ENCODE peak calls at places on chromosomes 12 and 14, in ten cellular contexts. A, U, G, R, Z, V, M, D, N and L are unnamed samples.

GRCh38 chr14:101926620-101927019 is 37.8 kb upstream of the DYNC1H1 start:
- DNase-seq in A (no peak), Z (no peak), R (no peak), G (no peak), N (no peak), V (no peak), U (no peak), M (no peak), D (no peak), L (no peak)

GRCh38 chr14:103142031-103142430 is 18.8 kb downstream of the TNFAIP2 start:
- DNase-seq in D (no peak), Z (no peak), N (no peak), M (no peak), R (no peak), V (no peak), A (no peak), G (no peak), U (no peak), L (no peak)

GRCh38 chr14:32438511-32438910 is 109.4 kb downstream of the AKAP6 start:
- DNase-seq in D (no peak), V (no peak), N (no peak), Z (no peak), U (no peak), R (no peak), M (no peak), G (no peak), A (no peak), L (no peak)

GRCh38 chr12:95731519-95731958 is 59.0 kb downstream of the NTN4 start:
- DNase-seq in R (no peak), A (no peak), M (no peak), D (peak), Z (no peak), N (no peak), V (no peak), U (no peak), G (no peak), L (no peak)

GRCh38 chr12:70247653-70248199 is 4.5 kb downstream of the CNOT2 start:
- DNase-seq in N (no peak), U (no peak), D (no peak), G (no peak), Z (no peak), V (no peak), M (no peak), A (no peak), R (no peak), L (no peak)

GRCh38 chr12:64810831-64811230 is 13.6 kb upstream of the TBC1D30 start:
- DNase-seq in Z (no peak), M (no peak), A (no peak), D (no peak), R (no peak), G (no peak), V (no peak), N (no peak), U (no peak), L (no peak)

GRCh38 chr14:102096569-102097188 is 9.8 kb upstream of the HSP90AA1 start:
- DNase-seq in A (peak), Z (peak), V (peak), N (no peak), G (peak), M (peak), U (peak), D (no peak), R (peak), L (peak)

GRCh38 chr14:20489093-20489994 is 16.0 kb upstream of the RNASE10 start:
- DNase-seq in G (peak), R (no peak), Z (no peak), D (no peak), N (no peak), A (no peak), M (no peak), V (no peak), U (no peak), L (no peak)

GRCh38 chr12:34397591-34398365 is 375.5 kb downstream of the ALG10 start:
- DNase-seq in Z (peak), N (no peak), D (no peak), V (no peak), M (no peak), R (no peak), G (no peak), A (no peak), U (no peak), L (peak)

GRCh38 chr12:879641-880040 is 69.9 kb downstream of the RAD52 start:
- DNase-seq in M (no peak), U (no peak), D (no peak), V (peak), G (no peak), Z (no peak), R (no peak), A (no peak), N (no peak), L (no peak)

GRCh38 chr14:22220427-22220826 is 368.6 kb downstream of the DAD1 start:
- DNase-seq in A (no peak), D (no peak), U (no peak), V (peak), M (no peak), Z (no peak), N (no peak), R (no peak), G (no peak), L (no peak)

GRCh38 chr12:132161046-132161781 is 17.0 kb downstream of the NOC4L start:
- DNase-seq in G (no peak), Z (no peak), N (no peak), M (no peak), A (no peak), U (no peak), R (no peak), V (no peak), D (peak), L (no peak)

GRCh38 chr14:79543348-79543747 is 668.0 kb downstream of the DIO2 start:
- DNase-seq in G (no peak), M (no peak), U (no peak), N (no peak), A (no peak), Z (peak), R (no peak), D (no peak), V (no peak), L (no peak)

GRCh38 chr12:22215467-22216253 is 118.8 kb downstream of the ST8SIA1 start:
- DNase-seq in V (no peak), N (no peak), D (no peak), M (no peak), R (no peak), Z (no peak), G (no peak), U (no peak), A (no peak), L (no peak)

GRCh38 chr12:51369581-51369980 is 21.6 kb downstream of the GALNT6 start:
- DNase-seq in Z (no peak), N (no peak), V (no peak), G (no peak), D (no peak), U (no peak), A (no peak), R (no peak), M (no peak), L (no peak)

GRCh38 chr12:113359133-113359938 is 949 bp downstream of the PLBD2 start:
- DNase-seq in D (peak), A (no peak), U (no peak), N (peak), M (no peak), G (no peak), V (no peak), Z (peak), R (no peak), L (no peak)

GRCh38 chr12:107912421-107913004 is 138.0 kb downstream of the ASCL4 start:
- DNase-seq in A (peak), N (peak), V (no peak), U (peak), G (peak), D (peak), M (no peak), R (peak), Z (peak), L (no peak)

GRCh38 chr12:115191342-115191741 is 507.4 kb upstream of the TBX3 start:
- DNase-seq in R (no peak), G (no peak), U (no peak), D (no peak), M (no peak), Z (no peak), A (no peak), N (no peak), V (no peak), L (no peak)

GRCh38 chr12:43332977-43333649 is 218.9 kb downstream of the ADAMTS20 start:
- DNase-seq in D (no peak), Z (no peak), N (no peak), M (no peak), V (no peak), A (no peak), U (no peak), R (no peak), G (no peak), L (no peak)

GRCh38 chr12:24854908-24855307 is 94.0 kb downstream of the BCAT1 start:
- DNase-seq in A (no peak), D (no peak), G (no peak), Z (no peak), V (no peak), R (no peak), N (no peak), U (no peak), M (no peak), L (no peak)

GRCh38 chr12:7498832-7499231 is 4.7 kb downstream of the CD163 start:
- DNase-seq in U (no peak), R (no peak), M (no peak), G (no peak), D (no peak), Z (no peak), V (no peak), A (no peak), N (no peak), L (no peak)

GRCh38 chr12:121573949-121574520 is 6.8 kb downstream of the KDM2B start:
- DNase-seq in Z (no peak), D (no peak), M (no peak), N (no peak), V (no peak), U (no peak), R (no peak), A (no peak), G (no peak), L (no peak)

GRCh38 chr14:49497725-49498348 is 88.3 kb downstream of the RPS29 start:
- DNase-seq in R (peak), G (peak), U (no peak), V (peak), A (peak), N (no peak), M (no peak), D (peak), Z (peak), L (no peak)

GRCh38 chr14:100191584-100192249 is 32.3 kb upstream of the DEGS2 start:
- DNase-seq in U (no peak), M (no peak), Z (no peak), R (no peak), V (no peak), D (no peak), N (no peak), A (no peak), G (no peak), L (no peak)

GRCh38 chr12:111446044-111446581 is 40.4 kb downstream of the SH2B3 start:
- DNase-seq in Z (peak), V (peak), U (no peak), R (no peak), D (no peak), G (no peak), N (no peak), A (peak), M (no peak), L (no peak)

GRCh38 chr14:65462411-65462810 is 49.9 kb downstream of the FUT8 start:
- DNase-seq in Z (no peak), D (peak), R (no peak), N (no peak), M (no peak), G (no peak), V (peak), A (no peak), U (no peak), L (no peak)

GRCh38 chr14:44529026-44529425 is 21.9 kb upstream of the FSCB start:
- DNase-seq in R (no peak), D (no peak), U (no peak), M (no peak), Z (no peak), G (no peak), N (no peak), V (no peak), A (no peak), L (no peak)

GRCh38 chr12:25587346-25587745 is 34.3 kb upstream of the LMNTD1 start:
- DNase-seq in A (no peak), G (no peak), Z (no peak), N (no peak), U (no peak), R (no peak), V (no peak), M (no peak), D (no peak), L (no peak)